ENCODE peak calls at places on chromosomes 5 and 9, in seven cellular contexts. J, C, B, P, A, E and Z are unnamed samples.

GRCh38 chr5:2329741-2330140 is 421.7 kb downstream of the IRX2 start:
- DNase-seq in J (no peak), C (no peak), B (no peak), P (no peak), A (no peak), E (no peak), Z (no peak)

GRCh38 chr5:153629027-153629426 is 138.6 kb downstream of the GRIA1 start:
- DNase-seq in J (no peak), C (peak; percentile 47), B (no peak), P (peak; percentile 17), A (peak; percentile 19), E (peak; percentile 97), Z (peak; percentile 64)

GRCh38 chr9:5336683-5337082 is 3.0 kb downstream of the RLN1 start:
- DNase-seq in J (no peak), C (no peak), B (peak; percentile 56), P (no peak), A (peak; percentile 56), E (no peak), Z (no peak)

GRCh38 chr9:89601856-89602562 is 2.8 kb upstream of the GADD45G start:
- DNase-seq in J (no peak), C (no peak), B (no peak), P (no peak), A (no peak), E (no peak), Z (peak; percentile 20)

GRCh38 chr5:169650701-169651331 is 13.7 kb downstream of the DOCK2 start:
- DNase-seq in J (no peak), C (no peak), B (no peak), P (no peak), A (no peak), E (peak; percentile 76), Z (no peak)

GRCh38 chr9:108724122-108724521 is 131.7 kb downstream of the ACTL7B start:
- DNase-seq in J (no peak), C (no peak), B (no peak), P (no peak), A (no peak), E (no peak), Z (no peak)

GRCh38 chr5:73625905-73626811 is at the start of gene ARHGEF28:
- DNase-seq in J (peak; percentile 49), C (peak; percentile 82), B (peak; percentile 51), P (peak; percentile 36), A (peak; percentile 74), E (peak; percentile 52), Z (peak; percentile 91)

GRCh38 chr5:168390491-168390890 is 95.8 kb upstream of the RARS1 start:
- DNase-seq in J (no peak), C (no peak), B (no peak), P (no peak), A (no peak), E (no peak), Z (no peak)

GRCh38 chr5:112276996-112277395 is 142.1 kb downstream of the EPB41L4A start:
- DNase-seq in J (no peak), C (no peak), B (no peak), P (no peak), A (no peak), E (no peak), Z (no peak)

GRCh38 chr9:69190086-69190865 is 16.2 kb downstream of the TJP2 start:
- DNase-seq in J (peak; percentile 90), C (no peak), B (no peak), P (no peak), A (no peak), E (no peak), Z (no peak)

GRCh38 chr5:41966706-41967105 is 41.6 kb downstream of the FBXO4 start:
- DNase-seq in J (no peak), C (no peak), B (no peak), P (no peak), A (no peak), E (no peak), Z (no peak)

GRCh38 chr9:73565833-73566465 is 414.3 kb downstream of the ANXA1 start:
- DNase-seq in J (peak; percentile 46), C (no peak), B (no peak), P (no peak), A (peak; percentile 43), E (peak; percentile 59), Z (no peak)

GRCh38 chr5:170570492-170570891 is 66.7 kb downstream of the KCNIP1 start:
- DNase-seq in J (no peak), C (no peak), B (no peak), P (no peak), A (no peak), E (no peak), Z (no peak)

GRCh38 chr9:77943053-77943452 is 88.6 kb downstream of the GNAQ start:
- DNase-seq in J (no peak), C (no peak), B (no peak), P (no peak), A (no peak), E (peak; percentile 58), Z (no peak)

GRCh38 chr5:44536650-44537260 is 147.5 kb upstream of the FGF10 start:
- DNase-seq in J (peak; percentile 25), C (no peak), B (no peak), P (peak; percentile 18), A (peak; percentile 49), E (peak; percentile 23), Z (no peak)

GRCh38 chr5:1053391-1054017 is 44.9 kb downstream of the NKD2 start:
- DNase-seq in J (no peak), C (no peak), B (no peak), P (no peak), A (no peak), E (peak; percentile 10), Z (no peak)

GRCh38 chr5:1052641-1053390 is 44.2 kb downstream of the NKD2 start:
- DNase-seq in J (no peak), C (no peak), B (no peak), P (no peak), A (no peak), E (no peak), Z (no peak)

GRCh38 chr5:1050449-1051365 is 42.1 kb downstream of the NKD2 start:
- DNase-seq in J (no peak), C (no peak), B (no peak), P (no peak), A (peak; percentile 84), E (no peak), Z (no peak)

GRCh38 chr5:1051366-1051720 is 42.7 kb downstream of the NKD2 start:
- DNase-seq in J (no peak), C (no peak), B (no peak), P (no peak), A (peak; percentile 43), E (no peak), Z (no peak)

DNA sequence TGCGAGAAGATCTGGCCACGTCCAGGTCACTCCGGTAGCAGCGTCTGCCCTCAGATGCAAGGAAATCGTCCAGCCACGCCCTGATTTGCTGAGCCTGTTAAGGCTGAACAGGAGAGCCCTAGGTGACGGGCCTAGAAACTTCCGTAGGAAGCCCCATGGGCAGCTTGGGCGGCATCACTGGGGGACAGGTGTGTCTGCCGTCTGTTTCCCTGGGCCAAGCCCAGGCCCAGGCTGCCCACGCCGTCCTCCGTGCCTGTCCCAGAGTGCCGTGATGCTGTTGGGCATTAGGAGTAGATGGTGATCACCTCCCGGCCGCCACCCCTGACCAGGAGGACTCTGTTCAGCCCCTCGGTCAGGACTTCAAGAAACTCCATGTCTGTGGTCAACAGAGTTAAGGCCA is 43.5 kb downstream of the NKD2 start:
- DNase-seq in J (no peak), C (no peak), B (no peak), P (no peak), A (no peak), E (no peak), Z (no peak)
- H3K27ac ChIP-seq in J (no peak overlapping the region), C (no peak overlapping the region), B (no peak overlapping the region), P (peak overlapping the region; percentile 56), A (peak overlapping the region; percentile 95), E (no peak overlapping the region), Z (no peak overlapping the region)

DNA sequence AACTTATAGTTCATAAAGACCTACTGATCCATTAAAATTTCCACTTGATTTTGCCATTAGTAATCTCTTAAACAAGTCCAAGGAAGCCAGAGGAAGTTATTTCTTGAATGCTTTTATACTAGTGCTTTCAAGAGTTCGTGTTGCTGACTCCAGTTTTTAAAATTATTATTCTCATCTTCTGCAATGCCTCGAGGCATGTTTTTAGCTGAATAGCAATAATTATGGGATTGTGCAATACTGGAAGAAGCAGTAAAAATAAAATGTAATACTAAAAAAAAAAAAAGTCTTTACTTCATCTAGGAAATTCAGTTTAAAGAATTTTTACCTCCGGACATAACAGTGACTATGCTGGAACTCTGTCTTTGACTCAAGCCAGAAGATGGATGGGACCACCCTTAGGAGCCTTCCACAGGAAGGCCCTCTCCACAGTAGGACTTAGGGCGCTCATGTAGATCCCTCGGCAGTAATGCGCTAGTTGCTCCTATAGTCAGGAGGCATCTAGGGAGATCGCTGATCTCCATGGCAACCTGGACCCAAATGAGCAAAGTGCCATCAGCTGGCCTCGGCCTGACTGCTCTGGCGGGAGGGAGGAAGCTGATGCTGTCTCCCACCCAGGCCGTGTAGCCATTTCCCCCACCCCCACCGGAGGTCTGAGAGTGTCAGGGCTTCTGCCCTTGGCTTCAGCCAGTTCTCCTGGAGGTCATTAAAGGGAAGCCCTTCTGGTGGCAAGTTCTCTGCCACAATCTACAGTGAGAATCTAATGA is 56.7 kb downstream of the DAPK1 start:
- DNase-seq in J (no peak), C (no peak), B (no peak), P (no peak), A (no peak), E (no peak), Z (no peak)
- H3K4me1 ChIP-seq in J (peaks cover 9% of the 10 kb centered on the region), C (peaks cover 52% of the 10 kb centered on the region), B (no peaks in the 10 kb centered on the region), P (peaks cover 4% of the 10 kb centered on the region), A (peaks cover 30% of the 10 kb centered on the region), E (peaks cover 11% of the 10 kb centered on the region), Z (peaks cover 42% of the 10 kb centered on the region)

GRCh38 chr9:98995971-98996504 is 52.3 kb downstream of the COL15A1 start:
- DNase-seq in J (no peak), C (no peak), B (no peak), P (no peak), A (no peak), E (no peak), Z (no peak)

GRCh38 chr9:99000480-99001395 is 57.0 kb downstream of the COL15A1 start:
- DNase-seq in J (peak; percentile 17), C (peak; percentile 71), B (peak; percentile 78), P (no peak), A (peak; percentile 55), E (peak; percentile 88), Z (no peak)

GRCh38 chr9:98999152-98999525 is 55.4 kb downstream of the COL15A1 start:
- DNase-seq in J (no peak), C (no peak), B (no peak), P (no peak), A (no peak), E (no peak), Z (no peak)

GRCh38 chr9:98997580-98997979 is 53.9 kb downstream of the COL15A1 start:
- DNase-seq in J (no peak), C (no peak), B (no peak), P (no peak), A (no peak), E (peak; percentile 58), Z (no peak)

GRCh38 chr9:98998441-98999151 is 54.9 kb downstream of the COL15A1 start:
- DNase-seq in J (peak; percentile 20), C (peak; percentile 84), B (peak; percentile 67), P (peak; percentile 91), A (no peak), E (peak; percentile 87), Z (peak; percentile 88)
- H3K27ac ChIP-seq in J (no peak overlapping the region), C (peak overlapping the region; percentile 42), B (no peak overlapping the region), P (peak overlapping the region; percentile 82), A (no peak overlapping the region), E (peak overlapping the region; percentile 67), Z (peak overlapping the region; percentile 32)

DNA sequence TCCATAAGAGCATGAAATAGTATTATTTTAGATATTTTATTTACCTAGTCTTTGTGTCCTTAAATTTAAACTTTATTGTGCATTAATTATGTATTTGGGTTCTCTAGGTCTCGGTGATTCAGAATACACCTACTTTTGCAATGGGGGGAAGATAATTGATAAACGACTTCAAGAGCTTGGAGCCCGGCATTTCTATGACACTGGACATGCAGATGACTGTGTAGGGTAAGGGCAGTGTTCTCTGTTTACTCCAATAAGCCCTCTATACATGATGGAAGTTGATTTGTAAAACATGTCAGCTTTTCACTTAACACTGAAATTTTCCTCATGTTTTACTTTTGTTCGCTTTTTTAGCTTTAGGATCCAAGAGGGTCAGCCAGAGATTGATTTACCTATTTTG is 6.2 kb downstream of the MTRR start:
- DNase-seq in J (no peak), C (no peak), B (no peak), P (no peak), A (no peak), E (no peak), Z (no peak)
- H3K4me1 ChIP-seq in J (peaks cover 72% of the 10 kb centered on the region), C (peaks cover 31% of the 10 kb centered on the region), B (peaks cover 42% of the 10 kb centered on the region), P (peaks cover 40% of the 10 kb centered on the region), A (peaks cover 42% of the 10 kb centered on the region), E (peaks cover 2% of the 10 kb centered on the region), Z (peaks cover 34% of the 10 kb centered on the region)